ENCODE peak calls at places on chromosomes 2 and 18, in four cellular contexts. F is hepatocyte, Q is fibroblast of pulmonary artery, B is ovary. U is an unnamed sample.

GRCh38 chr18:47644896-47645295 is 285.6 kb downstream of the SMAD2 start:
- DNase-seq in F (no peak), Q (no peak), B (no peak), U (no peak)

GRCh38 chr2:11899264-11899818 is 152.9 kb downstream of the LPIN1 start:
- DNase-seq in F (no peak), Q (peak), B (no peak), U (peak)

GRCh38 chr2:44075536-44075935 is 79.7 kb upstream of the LRPPRC start:
- DNase-seq in F (no peak), Q (peak), B (no peak), U (no peak)

GRCh38 chr18:79471048-79471447 is 75.3 kb downstream of the NFATC1 start:
- DNase-seq in F (no peak), Q (no peak), B (no peak), U (no peak)

GRCh38 chr2:192697880-192698279 is 503.1 kb upstream of the TMEFF2 start:
- DNase-seq in F (no peak), Q (no peak), B (no peak), U (no peak)

GRCh38 chr2:218166791-218167190 is at the start of gene CXCR1:
- DNase-seq in F (no peak), Q (no peak), B (no peak), U (no peak)

GRCh38 chr18:75128051-75128605 is 80.8 kb downstream of the PTGR3 start:
- DNase-seq in F (no peak), Q (no peak), B (no peak), U (no peak)

GRCh38 chr2:112733449-112733848 is 12.6 kb downstream of the NT5DC4 start:
- DNase-seq in F (no peak), Q (no peak), B (no peak), U (no peak)

GRCh38 chr2:119475857-119476244 is 44.2 kb downstream of the TMEM37 start:
- DNase-seq in F (no peak), Q (no peak), B (no peak), U (no peak)

GRCh38 chr2:53715568-53715967 is 52.0 kb upstream of the CHAC2 start:
- DNase-seq in F (no peak), Q (peak), B (no peak), U (peak)

GRCh38 chr18:45962461-45962860 is 4.7 kb downstream of the EPG5 start:
- DNase-seq in F (peak), Q (peak), B (no peak), U (peak)

GRCh38 chr2:6580982-6581381 is 284.7 kb downstream of the CMPK2 start:
- DNase-seq in F (no peak), Q (no peak), B (no peak), U (peak)

GRCh38 chr2:197926673-197927072 is 122.3 kb downstream of the PLCL1 start:
- DNase-seq in F (no peak), Q (no peak), B (no peak), U (no peak)

GRCh38 chr2:3305431-3305830 is 72.2 kb downstream of the EIPR1 start:
- DNase-seq in F (no peak), Q (no peak), B (no peak), U (no peak)

GRCh38 chr2:3301001-3301400 is 76.6 kb downstream of the EIPR1 start:
- DNase-seq in F (no peak), Q (peak), B (no peak), U (no peak)

GRCh38 chr2:3302421-3302750 is 75.2 kb downstream of the EIPR1 start:
- DNase-seq in F (no peak), Q (no peak), B (no peak), U (no peak)

GRCh38 chr2:3303583-3304406 is 73.8 kb downstream of the EIPR1 start:
- DNase-seq in F (peak), Q (peak), B (peak), U (peak)

DNA sequence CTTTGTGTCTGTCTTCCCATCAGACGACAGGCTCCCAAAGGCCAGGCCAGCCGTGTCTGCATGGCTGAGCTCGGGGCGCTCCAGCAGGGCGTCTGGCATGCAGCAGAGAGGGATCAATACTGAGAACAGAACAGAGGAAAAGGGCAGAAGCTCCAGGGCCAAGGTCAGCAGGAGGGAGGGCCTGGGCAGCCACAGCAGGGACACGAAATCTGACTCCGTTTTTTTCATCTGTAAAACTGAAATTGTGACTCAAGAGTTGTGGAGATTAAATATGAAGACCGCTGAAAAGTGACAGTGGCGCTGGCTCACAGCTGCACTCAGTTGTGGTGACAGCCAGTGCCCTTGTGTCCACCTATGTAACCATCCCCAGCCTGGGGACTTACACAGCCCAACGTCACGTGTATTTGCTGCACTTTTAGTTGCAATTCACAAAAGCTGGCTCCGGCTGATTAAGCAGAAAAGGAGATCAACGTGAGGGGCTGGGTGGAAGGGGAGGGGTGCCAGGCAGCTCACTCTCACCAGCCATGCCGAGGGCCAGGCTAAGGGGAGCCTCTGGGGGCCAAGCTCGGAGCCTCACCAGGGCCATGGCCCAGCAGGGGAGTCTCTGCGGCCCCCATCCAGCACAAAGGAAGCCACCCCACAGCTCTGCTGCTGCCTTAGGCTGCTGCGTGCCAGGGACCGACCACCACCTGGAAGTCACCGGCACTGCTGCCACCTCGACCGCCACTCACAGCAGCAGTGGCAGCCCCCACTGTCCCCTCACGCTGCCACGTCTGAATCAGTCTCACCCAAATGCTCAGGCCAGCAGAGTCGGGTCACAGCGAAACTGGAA is 74.7 kb downstream of the EIPR1 start:
- DNase-seq in F (no peak), Q (no peak), B (no peak), U (no peak)
- TF ChIP-seq CTCF in F (no peak), Q (no peak), B (no peak), U (no peak)

DNA sequence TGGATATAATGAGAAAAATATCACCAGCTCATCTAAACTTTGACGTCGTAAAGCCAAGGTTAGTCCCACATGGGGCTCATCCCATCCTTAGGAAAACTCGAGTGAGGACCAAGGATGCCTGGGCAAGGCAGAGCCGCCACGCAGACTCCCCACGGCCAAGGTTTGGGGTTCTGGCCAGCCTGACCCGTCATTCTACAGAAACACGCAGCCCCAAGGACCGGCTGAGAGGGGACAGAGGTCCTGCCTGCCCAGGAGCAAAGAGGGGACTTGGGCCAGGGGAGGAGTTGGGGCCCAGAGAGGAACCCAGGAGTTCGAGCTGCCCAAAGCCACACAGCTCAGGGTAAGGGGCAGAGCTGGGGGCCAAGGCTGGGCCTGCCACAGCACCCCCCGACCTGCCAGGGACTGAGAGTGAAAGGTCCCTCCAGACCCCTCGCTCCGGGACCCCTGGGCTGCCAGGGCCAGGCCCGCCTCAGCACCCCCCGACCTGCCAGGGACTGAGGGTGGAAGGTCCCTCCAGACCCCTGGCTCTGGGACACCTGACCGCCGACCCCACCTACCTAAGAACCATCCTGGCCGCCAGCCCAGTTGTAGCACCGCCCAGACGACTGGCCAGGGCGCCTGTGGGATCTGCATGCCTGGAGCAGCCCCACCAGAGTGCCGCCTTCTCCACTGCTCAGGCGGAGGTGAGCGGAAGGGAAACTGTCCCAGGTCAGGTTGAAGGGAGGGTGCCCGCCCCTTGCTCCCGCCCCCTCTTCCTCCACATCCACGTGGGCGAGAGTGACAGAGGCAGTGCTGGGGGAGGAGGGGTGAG is at the start of gene PDCD1:
- DNase-seq in F (no peak), Q (no peak), B (peak), U (no peak)
- H3K4me3 ChIP-seq in F (no peak), Q (peak), B (peak), U (no peak)

GRCh38 chr2:141889788-141890187 is 241.0 kb downstream of the LRP1B start:
- DNase-seq in F (no peak), Q (no peak), B (no peak), U (no peak)
- TF ChIP-seq CTCF in F (no peak), Q (no peak), B (no peak), U (no peak)

DNA sequence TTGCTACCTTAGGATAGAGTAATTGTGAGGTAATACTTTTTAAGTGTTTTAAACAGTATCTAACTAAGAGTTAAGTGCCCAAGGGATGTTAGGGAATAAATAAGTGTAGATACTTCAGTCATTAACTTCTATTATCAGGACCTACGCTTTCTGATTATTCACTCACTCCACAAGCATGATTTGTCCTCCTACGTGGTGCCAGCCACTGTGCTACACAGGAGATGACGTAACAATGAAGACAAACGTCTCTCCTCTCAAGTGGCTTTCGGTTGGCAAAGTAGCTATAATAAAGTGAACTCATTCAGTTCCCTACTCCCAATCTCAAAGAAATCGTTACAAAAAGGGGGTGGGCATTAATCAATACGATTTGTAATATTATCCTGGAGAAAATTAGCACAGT is 100.9 kb upstream of the SETBP1 start:
- DNase-seq in F (no peak), Q (no peak), B (no peak), U (no peak)
- H3K4me3 ChIP-seq in F (no peak), Q (no peak), B (no peak), U (no peak)

GRCh38 chr2:36336321-36336720 is 19.3 kb upstream of the CRIM1 start:
- DNase-seq in F (no peak), Q (no peak), B (no peak), U (no peak)

GRCh38 chr2:36329746-36330145 is 25.8 kb upstream of the CRIM1 start:
- DNase-seq in F (no peak), Q (peak), B (no peak), U (peak)

GRCh38 chr2:36330456-36331395 is 24.9 kb upstream of the CRIM1 start:
- DNase-seq in F (no peak), Q (no peak), B (no peak), U (no peak)

GRCh38 chr2:36335597-36335996 is 20.0 kb upstream of the CRIM1 start:
- DNase-seq in F (no peak), Q (no peak), B (no peak), U (no peak)

GRCh38 chr2:36333350-36334012 is 22.1 kb upstream of the CRIM1 start:
- DNase-seq in F (no peak), Q (no peak), B (no peak), U (no peak)
- TF ChIP-seq CTCF in F (peak), Q (no peak), B (no peak), U (no peak)

U was measured in astrocyte of the cerebellum.